ENCODE peak calls at places on chromosome 10, in four cellular contexts. One of them, this sample, is unnamed.

GRCh38 chr10:76091821-76092394 is 660.5 kb downstream of the LRMDA start:
- DNase-seq in psoas muscle: no peak
- DNase-seq in AG04450: no peak
- DNase-seq in cardiac muscle cell: no peak
- DNase-seq in this sample: no peak

GRCh38 chr10:60921631-60922030 is 22.4 kb downstream of the RHOBTB1 start:
- DNase-seq in cardiac muscle cell: no peak
- DNase-seq in AG04450: no peak
- DNase-seq in psoas muscle: no peak
- DNase-seq in this sample: peak; percentile 52

GRCh38 chr10:29685506-29685905 is 50.7 kb upstream of the SVIL start:
- DNase-seq in AG04450: no peak
- DNase-seq in cardiac muscle cell: no peak
- DNase-seq in psoas muscle: no peak
- DNase-seq in this sample: no peak

GRCh38 chr10:100970914-100971811 is 1.9 kb downstream of the SEMA4G start:
- DNase-seq in cardiac muscle cell: no peak
- DNase-seq in psoas muscle: no peak
- DNase-seq in AG04450: no peak
- DNase-seq in this sample: peak; percentile 54

GRCh38 chr10:58555170-58555929 is 42.7 kb downstream of the BICC1 start:
- DNase-seq in AG04450: no peak
- DNase-seq in cardiac muscle cell: no peak
- DNase-seq in psoas muscle: no peak
- DNase-seq in this sample: peak; percentile 6

GRCh38 chr10:131750973-131751826 is 149.6 kb upstream of the PPP2R2D start:
- DNase-seq in psoas muscle: no peak
- DNase-seq in cardiac muscle cell: no peak
- DNase-seq in AG04450: no peak
- DNase-seq in this sample: no peak

GRCh38 chr10:1037098-1037497 is 11.4 kb upstream of the IDI2 start:
- DNase-seq in psoas muscle: no peak
- DNase-seq in AG04450: no peak
- DNase-seq in cardiac muscle cell: no peak
- DNase-seq in this sample: no peak

GRCh38 chr10:18202600-18203150 is 62.5 kb downstream of the CACNB2 start:
- DNase-seq in cardiac muscle cell: peak; percentile 6
- DNase-seq in psoas muscle: no peak
- DNase-seq in AG04450: no peak
- DNase-seq in this sample: no peak

GRCh38 chr10:7819126-7819470 is 793 bp downstream of the TAF3 start:
- DNase-seq in AG04450: no peak
- DNase-seq in psoas muscle: peak; percentile 19
- DNase-seq in cardiac muscle cell: peak; percentile 48
- DNase-seq in this sample: peak; percentile 33

GRCh38 chr10:69232252-69232651 is 12.1 kb downstream of the HKDC1 start:
- DNase-seq in AG04450: peak; percentile 42
- DNase-seq in psoas muscle: no peak
- DNase-seq in cardiac muscle cell: peak; percentile 68
- DNase-seq in this sample: no peak

GRCh38 chr10:102759497-102760210 is 15.9 kb downstream of the WBP1L start:
- DNase-seq in cardiac muscle cell: no peak
- DNase-seq in AG04450: no peak
- DNase-seq in psoas muscle: no peak
- DNase-seq in this sample: no peak

GRCh38 chr10:6936931-6937330 is 356.9 kb upstream of the PRKCQ start:
- DNase-seq in cardiac muscle cell: no peak
- DNase-seq in psoas muscle: no peak
- DNase-seq in AG04450: no peak
- DNase-seq in this sample: no peak

GRCh38 chr10:62014510-62014909 is 113.0 kb downstream of the ARID5B start:
- DNase-seq in AG04450: no peak
- DNase-seq in cardiac muscle cell: no peak
- DNase-seq in psoas muscle: no peak
- DNase-seq in this sample: no peak

GRCh38 chr10:131574707-131575430 is 263.3 kb upstream of the TCERG1L start:
- DNase-seq in cardiac muscle cell: no peak
- DNase-seq in AG04450: no peak
- DNase-seq in psoas muscle: peak; percentile 43
- DNase-seq in this sample: no peak

GRCh38 chr10:102468683-102469082 is 17.3 kb upstream of the C10orf95 start:
- DNase-seq in cardiac muscle cell: peak; percentile 55
- DNase-seq in psoas muscle: no peak
- DNase-seq in AG04450: no peak
- DNase-seq in this sample: no peak

GRCh38 chr10:49740346-49741107 is 21.6 kb downstream of the OGDHL start:
- DNase-seq in AG04450: no peak
- DNase-seq in psoas muscle: no peak
- DNase-seq in cardiac muscle cell: no peak
- DNase-seq in this sample: no peak

GRCh38 chr10:122854648-122855047 is 9.0 kb upstream of the CUZD1 start:
- DNase-seq in psoas muscle: no peak
- DNase-seq in AG04450: no peak
- DNase-seq in cardiac muscle cell: peak; percentile 38
- DNase-seq in this sample: no peak

GRCh38 chr10:99457808-99458207 is 27.4 kb upstream of the GOT1 start:
- DNase-seq in AG04450: no peak
- DNase-seq in cardiac muscle cell: no peak
- DNase-seq in psoas muscle: no peak
- DNase-seq in this sample: no peak

GRCh38 chr10:114017266-114017665 is 26.4 kb upstream of the ADRB1 start:
- DNase-seq in psoas muscle: no peak
- DNase-seq in AG04450: no peak
- DNase-seq in cardiac muscle cell: no peak
- DNase-seq in this sample: no peak

GRCh38 chr10:71312220-71312619 is 6.8 kb upstream of the SLC29A3 start:
- DNase-seq in psoas muscle: no peak
- DNase-seq in AG04450: no peak
- DNase-seq in cardiac muscle cell: no peak
- DNase-seq in this sample: no peak

GRCh38 chr10:29424017-29424416 is 135.1 kb downstream of the LYZL1 start:
- DNase-seq in psoas muscle: no peak
- DNase-seq in AG04450: no peak
- DNase-seq in cardiac muscle cell: no peak
- DNase-seq in this sample: no peak

GRCh38 chr10:48332166-48332870 is 25.8 kb downstream of the MAPK8 start:
- DNase-seq in psoas muscle: no peak
- DNase-seq in cardiac muscle cell: no peak
- DNase-seq in AG04450: no peak
- DNase-seq in this sample: no peak

GRCh38 chr10:99172130-99172738 is 63.4 kb downstream of the HPSE2 start:
- DNase-seq in cardiac muscle cell: peak; percentile 64
- DNase-seq in psoas muscle: no peak
- DNase-seq in AG04450: peak; percentile 10
- DNase-seq in this sample: no peak

GRCh38 chr10:124719213-124719851 is 24.8 kb downstream of the FAM53B start:
- DNase-seq in cardiac muscle cell: peak; percentile 84
- DNase-seq in AG04450: no peak
- DNase-seq in psoas muscle: peak; percentile 59
- DNase-seq in this sample: no peak

GRCh38 chr10:63605568-63605967 is 84.4 kb downstream of the REEP3 start:
- DNase-seq in psoas muscle: no peak
- DNase-seq in cardiac muscle cell: no peak
- DNase-seq in AG04450: no peak
- DNase-seq in this sample: no peak

GRCh38 chr10:77498210-77498609 is 139.4 kb downstream of the KCNMA1 start:
- DNase-seq in cardiac muscle cell: no peak
- DNase-seq in AG04450: no peak
- DNase-seq in psoas muscle: peak; percentile 44
- DNase-seq in this sample: peak; percentile 89

GRCh38 chr10:26803849-26804248 is 56.9 kb downstream of the ABI1 start:
- DNase-seq in cardiac muscle cell: no peak
- DNase-seq in AG04450: no peak
- DNase-seq in psoas muscle: no peak
- DNase-seq in this sample: no peak

GRCh38 chr10:79152423-79152817 is 83.7 kb downstream of the ZMIZ1 start:
- DNase-seq in AG04450: no peak
- DNase-seq in psoas muscle: peak; percentile 44
- DNase-seq in cardiac muscle cell: peak; percentile 48
- DNase-seq in this sample: no peak

GRCh38 chr10:79155301-79156081 is 86.7 kb downstream of the ZMIZ1 start:
- DNase-seq in cardiac muscle cell: peak; percentile 35
- DNase-seq in AG04450: no peak
- DNase-seq in psoas muscle: peak; percentile 63
- DNase-seq in this sample: no peak

GRCh38 chr10:79150444-79150754 is 81.6 kb downstream of the ZMIZ1 start:
- DNase-seq in cardiac muscle cell: no peak
- DNase-seq in AG04450: no peak
- DNase-seq in psoas muscle: no peak
- DNase-seq in this sample: no peak

GRCh38 chr10:79156334-79157274 is 87.8 kb downstream of the ZMIZ1 start:
- DNase-seq in psoas muscle: no peak
- DNase-seq in AG04450: no peak
- DNase-seq in cardiac muscle cell: no peak
- DNase-seq in this sample: no peak

DNA sequence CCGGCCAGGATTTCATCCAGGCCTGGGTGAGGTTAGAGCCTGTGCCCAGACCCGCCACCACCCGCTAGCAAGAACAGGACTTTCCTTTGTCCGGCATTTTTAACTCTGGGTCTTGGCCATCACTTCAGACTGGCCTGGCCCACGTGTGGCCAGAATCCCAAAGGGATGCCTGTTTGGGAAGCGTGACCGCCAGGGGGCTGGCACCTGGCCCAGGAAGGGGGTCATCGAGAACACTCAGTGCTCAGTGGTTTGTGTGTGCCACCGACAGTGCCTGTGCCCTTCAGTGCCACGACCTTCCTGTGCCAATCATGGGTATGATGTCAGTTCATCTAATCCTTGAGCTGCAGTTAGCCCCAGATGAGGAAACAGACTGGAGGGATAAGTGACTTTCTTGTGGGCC is 85.0 kb downstream of the ZMIZ1 start:
- DNase-seq in cardiac muscle cell: no peak
- DNase-seq in psoas muscle: peak; percentile 90
- DNase-seq in AG04450: no peak
- DNase-seq in this sample: peak; percentile 35
- H3K27ac ChIP-seq in cardiac muscle cell: peak overlapping the region; percentile 97
- H3K27ac ChIP-seq in psoas muscle: peak overlapping the region; percentile 75
- H3K27ac ChIP-seq in AG04450: peak overlapping the region; percentile 57
- H3K27ac ChIP-seq in this sample: no peak overlapping the region

GRCh38 chr10:35058134-35058533 is 32.0 kb downstream of the CUL2 start:
- DNase-seq in AG04450: peak; percentile 64
- DNase-seq in cardiac muscle cell: peak; percentile 94
- DNase-seq in psoas muscle: no peak
- DNase-seq in this sample: no peak
- H3K4me3 ChIP-seq in AG04450: no peak overlapping the region
- H3K4me3 ChIP-seq in cardiac muscle cell: no peak overlapping the region
- H3K4me3 ChIP-seq in psoas muscle: no peak overlapping the region
- H3K4me3 ChIP-seq in this sample: no peak overlapping the region

GRCh38 chr10:118925404-118925803 is 104.1 kb upstream of the NANOS1 start:
- DNase-seq in cardiac muscle cell: no peak
- DNase-seq in AG04450: no peak
- DNase-seq in psoas muscle: no peak
- DNase-seq in this sample: no peak

GRCh38 chr10:118926018-118926417 is 103.5 kb upstream of the NANOS1 start:
- DNase-seq in AG04450: no peak
- DNase-seq in cardiac muscle cell: no peak
- DNase-seq in psoas muscle: no peak
- DNase-seq in this sample: no peak

GRCh38 chr10:118926441-118926840 is 103.1 kb upstream of the NANOS1 start:
- DNase-seq in cardiac muscle cell: no peak
- DNase-seq in AG04450: no peak
- DNase-seq in psoas muscle: no peak
- DNase-seq in this sample: no peak

GRCh38 chr10:118926903-118927302 is 102.6 kb upstream of the NANOS1 start:
- DNase-seq in cardiac muscle cell: no peak
- DNase-seq in AG04450: no peak
- DNase-seq in psoas muscle: no peak
- DNase-seq in this sample: no peak

DNA sequence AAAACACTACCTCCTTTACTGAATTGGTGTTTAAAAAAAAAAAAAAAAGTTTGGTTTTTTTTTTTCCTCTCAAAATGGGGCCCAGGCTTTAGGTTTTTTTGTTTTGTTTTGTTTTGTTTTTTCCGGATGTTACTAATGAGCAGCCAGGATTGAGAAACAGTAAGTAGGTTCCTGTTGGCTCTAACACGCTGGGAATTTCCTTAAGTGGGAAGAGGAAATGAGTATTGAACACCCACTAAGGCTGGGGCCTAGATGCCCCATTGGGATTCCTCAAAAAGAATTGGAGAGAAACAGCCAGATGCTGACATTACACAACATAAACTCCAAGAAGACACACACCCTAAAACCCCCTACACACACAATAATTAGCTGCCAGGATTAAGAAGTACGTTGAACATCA is 102.2 kb upstream of the NANOS1 start:
- DNase-seq in AG04450: no peak
- DNase-seq in cardiac muscle cell: peak; percentile 51
- DNase-seq in psoas muscle: no peak
- DNase-seq in this sample: no peak
- H3K27ac ChIP-seq in AG04450: no peak overlapping the region
- H3K27ac ChIP-seq in cardiac muscle cell: no peak overlapping the region
- H3K27ac ChIP-seq in psoas muscle: no peak overlapping the region
- H3K27ac ChIP-seq in this sample: no peak overlapping the region

DNA sequence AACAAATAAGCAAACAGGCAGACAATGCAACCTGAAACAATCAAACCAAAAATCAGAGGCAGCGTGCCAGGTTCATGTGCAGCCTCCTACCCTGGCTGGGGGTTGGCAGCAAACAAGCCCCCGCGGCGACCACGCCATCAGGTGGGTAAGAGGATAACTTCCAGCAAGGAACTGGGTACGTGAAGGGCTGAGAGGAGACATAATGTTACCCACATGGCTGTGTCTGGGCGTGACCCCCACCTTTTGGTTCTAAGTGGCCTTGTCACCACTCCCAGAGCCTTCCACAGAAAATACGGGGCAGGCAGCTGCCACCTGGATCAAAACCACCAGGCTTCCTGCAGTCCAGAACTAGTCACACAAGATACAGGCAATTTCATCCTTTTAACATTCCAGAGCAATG is 171.1 kb downstream of the GRID1 start:
- DNase-seq in psoas muscle: no peak
- DNase-seq in AG04450: no peak
- DNase-seq in cardiac muscle cell: no peak
- DNase-seq in this sample: no peak
- H3K4me3 ChIP-seq in psoas muscle: no peak overlapping the region
- H3K4me3 ChIP-seq in AG04450: no peak overlapping the region
- H3K4me3 ChIP-seq in cardiac muscle cell: no peak overlapping the region
- H3K4me3 ChIP-seq in this sample: no peak overlapping the region